ENCODE peak calls at places on chromosomes 16 and 17, in nine cellular contexts. One of them, this sample, is unnamed. For H3K36me3 and H3K4me1, the result is how much of the 10 kb centered on the place peaks cover.

GRCh38 chr17:81049372-81049911 is 14.5 kb downstream of the BAIAP2 start:
- DNase-seq in heart left ventricle: no peak
- DNase-seq in CD8-positive, alpha-beta memory T cell: no peak
- DNase-seq in lung: no peak
- DNase-seq in neuronal stem cell: no peak
- DNase-seq in CD4-positive, CD25-positive, alpha-beta regulatory T cell: no peak
- DNase-seq in stomach: no peak
- DNase-seq in ovary: no peak
- DNase-seq in cardiac muscle cell: no peak
- DNase-seq in this sample: no peak

GRCh38 chr17:39246274-39246673 is 20.5 kb upstream of the STAC2 start:
- DNase-seq in heart left ventricle: no peak
- DNase-seq in CD8-positive, alpha-beta memory T cell: no peak
- DNase-seq in lung: no peak
- DNase-seq in neuronal stem cell: no peak
- DNase-seq in CD4-positive, CD25-positive, alpha-beta regulatory T cell: no peak
- DNase-seq in stomach: no peak
- DNase-seq in ovary: no peak
- DNase-seq in cardiac muscle cell: no peak
- DNase-seq in this sample: no peak

GRCh38 chr16:13306153-13306552 is 404.8 kb downstream of the SHISA9 start:
- DNase-seq in heart left ventricle: no peak
- DNase-seq in CD8-positive, alpha-beta memory T cell: no peak
- DNase-seq in lung: no peak
- DNase-seq in neuronal stem cell: no peak
- DNase-seq in CD4-positive, CD25-positive, alpha-beta regulatory T cell: no peak
- DNase-seq in stomach: no peak
- DNase-seq in ovary: no peak
- DNase-seq in cardiac muscle cell: no peak
- DNase-seq in this sample: no peak

GRCh38 chr16:57577214-57577613 is 34.8 kb downstream of the ADGRG5 start:
- DNase-seq in heart left ventricle: no peak
- DNase-seq in CD8-positive, alpha-beta memory T cell: no peak
- DNase-seq in lung: no peak
- DNase-seq in neuronal stem cell: no peak
- DNase-seq in CD4-positive, CD25-positive, alpha-beta regulatory T cell: no peak
- DNase-seq in stomach: no peak
- DNase-seq in ovary: no peak
- DNase-seq in cardiac muscle cell: no peak
- DNase-seq in this sample: peak

GRCh38 chr16:2842340-2843000 is 12.4 kb downstream of the ZG16B start:
- DNase-seq in heart left ventricle: peak
- DNase-seq in CD8-positive, alpha-beta memory T cell: peak
- DNase-seq in lung: peak
- DNase-seq in neuronal stem cell: no peak
- DNase-seq in CD4-positive, CD25-positive, alpha-beta regulatory T cell: peak
- DNase-seq in stomach: peak
- DNase-seq in ovary: peak
- DNase-seq in cardiac muscle cell: peak
- DNase-seq in this sample: no peak

GRCh38 chr17:80692931-80693467 is 148.4 kb downstream of the RPTOR start:
- DNase-seq in heart left ventricle: no peak
- DNase-seq in CD8-positive, alpha-beta memory T cell: no peak
- DNase-seq in lung: no peak
- DNase-seq in neuronal stem cell: no peak
- DNase-seq in CD4-positive, CD25-positive, alpha-beta regulatory T cell: no peak
- DNase-seq in stomach: no peak
- DNase-seq in ovary: no peak
- DNase-seq in cardiac muscle cell: no peak
- DNase-seq in this sample: no peak

GRCh38 chr17:64741038-64741641 is 79.0 kb upstream of the SMURF2 start:
- DNase-seq in heart left ventricle: no peak
- DNase-seq in CD8-positive, alpha-beta memory T cell: no peak
- DNase-seq in lung: peak
- DNase-seq in neuronal stem cell: no peak
- DNase-seq in CD4-positive, CD25-positive, alpha-beta regulatory T cell: no peak
- DNase-seq in stomach: peak
- DNase-seq in ovary: no peak
- DNase-seq in cardiac muscle cell: no peak
- DNase-seq in this sample: peak

GRCh38 chr16:17474037-17474436 is 3.3 kb upstream of the XYLT1 start:
- DNase-seq in heart left ventricle: no peak
- DNase-seq in CD8-positive, alpha-beta memory T cell: no peak
- DNase-seq in lung: no peak
- DNase-seq in neuronal stem cell: no peak
- DNase-seq in CD4-positive, CD25-positive, alpha-beta regulatory T cell: peak
- DNase-seq in stomach: no peak
- DNase-seq in ovary: peak
- DNase-seq in cardiac muscle cell: no peak
- DNase-seq in this sample: no peak

GRCh38 chr17:56979091-56979480 is 1.2 kb downstream of the SCPEP1 start:
- DNase-seq in heart left ventricle: no peak
- DNase-seq in CD8-positive, alpha-beta memory T cell: no peak
- DNase-seq in lung: no peak
- DNase-seq in neuronal stem cell: no peak
- DNase-seq in CD4-positive, CD25-positive, alpha-beta regulatory T cell: no peak
- DNase-seq in stomach: no peak
- DNase-seq in ovary: no peak
- DNase-seq in cardiac muscle cell: no peak
- DNase-seq in this sample: no peak

GRCh38 chr17:51165680-51166197 is 472 bp upstream of the NME2 start:
- DNase-seq in heart left ventricle: peak
- DNase-seq in CD8-positive, alpha-beta memory T cell: peak
- DNase-seq in lung: no peak
- DNase-seq in neuronal stem cell: no peak
- DNase-seq in CD4-positive, CD25-positive, alpha-beta regulatory T cell: no peak
- DNase-seq in stomach: peak
- DNase-seq in ovary: no peak
- DNase-seq in cardiac muscle cell: no peak
- DNase-seq in this sample: no peak

GRCh38 chr16:82197540-82198240 is 27.7 kb upstream of the MPHOSPH6 start:
- DNase-seq in heart left ventricle: no peak
- DNase-seq in CD8-positive, alpha-beta memory T cell: no peak
- DNase-seq in lung: no peak
- DNase-seq in neuronal stem cell: no peak
- DNase-seq in CD4-positive, CD25-positive, alpha-beta regulatory T cell: no peak
- DNase-seq in stomach: no peak
- DNase-seq in ovary: peak
- DNase-seq in cardiac muscle cell: no peak
- DNase-seq in this sample: no peak

GRCh38 chr17:64682261-64683181 is 20.4 kb upstream of the SMURF2 start:
- DNase-seq in heart left ventricle: no peak
- DNase-seq in CD8-positive, alpha-beta memory T cell: no peak
- DNase-seq in lung: no peak
- DNase-seq in neuronal stem cell: no peak
- DNase-seq in CD4-positive, CD25-positive, alpha-beta regulatory T cell: no peak
- DNase-seq in stomach: no peak
- DNase-seq in ovary: no peak
- DNase-seq in cardiac muscle cell: no peak
- DNase-seq in this sample: peak

GRCh38 chr17:82236142-82236971 is 7.5 kb downstream of the SLC16A3 start:
- DNase-seq in heart left ventricle: peak
- DNase-seq in CD8-positive, alpha-beta memory T cell: peak
- DNase-seq in lung: no peak
- DNase-seq in neuronal stem cell: peak
- DNase-seq in CD4-positive, CD25-positive, alpha-beta regulatory T cell: peak
- DNase-seq in stomach: peak
- DNase-seq in ovary: peak
- DNase-seq in cardiac muscle cell: peak
- DNase-seq in this sample: no peak

GRCh38 chr16:31451681-31452351 is 7.5 kb upstream of the ARMC5 start:
- DNase-seq in heart left ventricle: no peak
- DNase-seq in CD8-positive, alpha-beta memory T cell: no peak
- DNase-seq in lung: no peak
- DNase-seq in neuronal stem cell: no peak
- DNase-seq in CD4-positive, CD25-positive, alpha-beta regulatory T cell: no peak
- DNase-seq in stomach: peak
- DNase-seq in ovary: peak
- DNase-seq in cardiac muscle cell: peak
- DNase-seq in this sample: peak

GRCh38 chr16:88535181-88535856 is 34.9 kb upstream of the ZC3H18 start:
- DNase-seq in heart left ventricle: no peak
- DNase-seq in CD8-positive, alpha-beta memory T cell: peak
- DNase-seq in lung: no peak
- DNase-seq in neuronal stem cell: no peak
- DNase-seq in CD4-positive, CD25-positive, alpha-beta regulatory T cell: no peak
- DNase-seq in stomach: no peak
- DNase-seq in ovary: peak
- DNase-seq in cardiac muscle cell: no peak
- DNase-seq in this sample: no peak

GRCh38 chr16:8667492-8667891 is 6.9 kb upstream of the ABAT start:
- DNase-seq in heart left ventricle: no peak
- DNase-seq in CD8-positive, alpha-beta memory T cell: no peak
- DNase-seq in lung: no peak
- DNase-seq in neuronal stem cell: no peak
- DNase-seq in CD4-positive, CD25-positive, alpha-beta regulatory T cell: no peak
- DNase-seq in stomach: no peak
- DNase-seq in ovary: no peak
- DNase-seq in cardiac muscle cell: no peak
- DNase-seq in this sample: no peak

GRCh38 chr17:7383742-7384488 is 3.0 kb downstream of the TNK1 start:
- DNase-seq in heart left ventricle: peak
- DNase-seq in CD8-positive, alpha-beta memory T cell: peak
- DNase-seq in lung: no peak
- DNase-seq in neuronal stem cell: no peak
- DNase-seq in CD4-positive, CD25-positive, alpha-beta regulatory T cell: peak
- DNase-seq in stomach: peak
- DNase-seq in ovary: peak
- DNase-seq in cardiac muscle cell: peak
- DNase-seq in this sample: no peak

GRCh38 chr16:17578921-17579876 is 108.4 kb upstream of the XYLT1 start:
- DNase-seq in heart left ventricle: no peak
- DNase-seq in CD8-positive, alpha-beta memory T cell: peak
- DNase-seq in lung: peak
- DNase-seq in neuronal stem cell: peak
- DNase-seq in CD4-positive, CD25-positive, alpha-beta regulatory T cell: peak
- DNase-seq in stomach: peak
- DNase-seq in ovary: peak
- DNase-seq in cardiac muscle cell: peak
- DNase-seq in this sample: peak

GRCh38 chr16:17408955-17409441 is 61.8 kb downstream of the XYLT1 start:
- DNase-seq in heart left ventricle: no peak
- DNase-seq in CD8-positive, alpha-beta memory T cell: no peak
- DNase-seq in lung: no peak
- DNase-seq in neuronal stem cell: no peak
- DNase-seq in CD4-positive, CD25-positive, alpha-beta regulatory T cell: no peak
- DNase-seq in stomach: no peak
- DNase-seq in ovary: no peak
- DNase-seq in cardiac muscle cell: no peak
- DNase-seq in this sample: no peak

GRCh38 chr16:84768798-84769177 is 51.0 kb upstream of the CRISPLD2 start:
- DNase-seq in heart left ventricle: no peak
- DNase-seq in CD8-positive, alpha-beta memory T cell: no peak
- DNase-seq in lung: no peak
- DNase-seq in neuronal stem cell: no peak
- DNase-seq in CD4-positive, CD25-positive, alpha-beta regulatory T cell: no peak
- DNase-seq in stomach: no peak
- DNase-seq in ovary: no peak
- DNase-seq in cardiac muscle cell: no peak
- DNase-seq in this sample: no peak
- H3K36me3 ChIP-seq in heart left ventricle: half or more
- H3K36me3 ChIP-seq in CD8-positive, alpha-beta memory T cell: under half
- H3K36me3 ChIP-seq in lung: under half
- H3K36me3 ChIP-seq in neuronal stem cell: under half
- H3K36me3 ChIP-seq in CD4-positive, CD25-positive, alpha-beta regulatory T cell: half or more
- H3K36me3 ChIP-seq in stomach: half or more
- H3K36me3 ChIP-seq in ovary: under half
- H3K36me3 ChIP-seq in cardiac muscle cell: half or more
- H3K36me3 ChIP-seq in this sample: half or more

DNA sequence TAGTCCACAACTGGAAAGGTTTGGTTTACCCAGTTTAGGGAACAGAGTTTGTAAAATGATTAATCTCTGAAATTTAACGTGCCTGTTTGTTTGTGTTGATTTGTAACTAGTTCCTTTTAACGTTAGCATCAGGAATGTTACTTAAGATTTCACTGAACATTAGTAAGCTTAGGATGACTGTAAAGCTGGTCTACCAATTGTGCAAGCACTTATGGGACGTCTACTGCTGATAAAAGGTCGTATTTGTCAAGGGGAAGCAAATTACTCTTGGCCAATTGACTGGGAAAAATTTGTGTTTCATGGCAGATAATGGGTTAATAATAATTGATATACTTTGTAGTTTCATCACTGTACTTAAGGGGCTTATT is 11.8 kb downstream of the METTL9 start:
- DNase-seq in heart left ventricle: no peak
- DNase-seq in CD8-positive, alpha-beta memory T cell: no peak
- DNase-seq in lung: no peak
- DNase-seq in neuronal stem cell: no peak
- DNase-seq in CD4-positive, CD25-positive, alpha-beta regulatory T cell: no peak
- DNase-seq in stomach: no peak
- DNase-seq in ovary: no peak
- DNase-seq in cardiac muscle cell: no peak
- DNase-seq in this sample: no peak
- H3K27ac ChIP-seq in heart left ventricle: no peak
- H3K27ac ChIP-seq in CD8-positive, alpha-beta memory T cell: peak
- H3K27ac ChIP-seq in lung: no peak
- H3K27ac ChIP-seq in neuronal stem cell: no peak
- H3K27ac ChIP-seq in CD4-positive, CD25-positive, alpha-beta regulatory T cell: peak
- H3K27ac ChIP-seq in stomach: no peak
- H3K27ac ChIP-seq in ovary: no peak
- H3K27ac ChIP-seq in cardiac muscle cell: no peak
- H3K27ac ChIP-seq in this sample: no peak

DNA sequence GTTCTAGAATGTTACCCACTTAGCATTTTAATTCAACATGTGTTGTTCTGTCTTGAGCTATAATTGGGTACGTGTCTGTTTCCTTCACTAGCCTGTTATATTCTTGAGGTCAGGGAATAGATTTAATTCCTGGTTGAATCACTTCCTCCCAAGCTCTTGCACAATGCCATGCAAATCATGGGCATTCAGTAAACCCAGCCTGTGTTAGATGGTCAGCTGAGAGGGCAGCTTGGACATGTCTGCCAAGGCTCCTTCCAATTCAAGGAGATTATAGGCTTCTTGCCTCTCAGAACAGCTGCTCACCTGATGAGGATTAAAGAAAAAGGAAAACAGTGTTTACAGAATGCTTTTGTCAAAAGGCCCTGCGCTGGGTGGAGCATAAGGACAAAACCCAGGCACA is 12.6 kb downstream of the C1QTNF1 start:
- DNase-seq in heart left ventricle: no peak
- DNase-seq in CD8-positive, alpha-beta memory T cell: no peak
- DNase-seq in lung: no peak
- DNase-seq in neuronal stem cell: no peak
- DNase-seq in CD4-positive, CD25-positive, alpha-beta regulatory T cell: no peak
- DNase-seq in stomach: no peak
- DNase-seq in ovary: no peak
- DNase-seq in cardiac muscle cell: no peak
- DNase-seq in this sample: peak
- H3K4me1 ChIP-seq in heart left ventricle: under half
- H3K4me1 ChIP-seq in CD8-positive, alpha-beta memory T cell: under half
- H3K4me1 ChIP-seq in lung: under half
- H3K4me1 ChIP-seq in neuronal stem cell: under half
- H3K4me1 ChIP-seq in CD4-positive, CD25-positive, alpha-beta regulatory T cell: under half
- H3K4me1 ChIP-seq in stomach: under half
- H3K4me1 ChIP-seq in ovary: under half
- H3K4me1 ChIP-seq in cardiac muscle cell: under half
- H3K4me1 ChIP-seq in this sample: under half

DNA sequence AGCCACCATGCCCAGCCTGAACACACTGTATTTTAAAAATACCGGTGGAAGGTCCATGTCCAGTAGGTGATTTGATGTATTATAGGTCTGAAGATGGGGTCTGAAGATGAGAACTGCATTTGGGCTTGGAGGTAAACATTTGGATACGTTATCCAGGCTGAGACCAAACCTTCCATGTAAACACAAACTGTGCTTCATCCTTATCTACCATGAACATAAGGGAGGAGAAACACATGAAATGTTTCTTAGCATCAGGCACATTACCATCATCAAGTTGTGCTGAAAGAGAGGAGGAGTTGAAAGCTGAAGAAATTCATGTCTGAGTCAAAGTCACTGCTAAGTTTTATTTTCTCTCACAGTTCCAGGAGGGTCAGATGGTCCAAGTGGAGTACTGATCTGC is 11.3 kb downstream of the SF3B3 start:
- DNase-seq in heart left ventricle: no peak
- DNase-seq in CD8-positive, alpha-beta memory T cell: no peak
- DNase-seq in lung: no peak
- DNase-seq in neuronal stem cell: no peak
- DNase-seq in CD4-positive, CD25-positive, alpha-beta regulatory T cell: no peak
- DNase-seq in stomach: no peak
- DNase-seq in ovary: no peak
- DNase-seq in cardiac muscle cell: no peak
- DNase-seq in this sample: no peak
- H3K36me3 ChIP-seq in heart left ventricle: half or more
- H3K36me3 ChIP-seq in CD8-positive, alpha-beta memory T cell: half or more
- H3K36me3 ChIP-seq in lung: half or more
- H3K36me3 ChIP-seq in neuronal stem cell: under half
- H3K36me3 ChIP-seq in CD4-positive, CD25-positive, alpha-beta regulatory T cell: half or more
- H3K36me3 ChIP-seq in stomach: half or more
- H3K36me3 ChIP-seq in ovary: under half
- H3K36me3 ChIP-seq in cardiac muscle cell: half or more
- H3K36me3 ChIP-seq in this sample: half or more